ENCODE peak calls at places on chromosomes 16 and 17, in nine cellular contexts. Z is A549, X is HepG2, O is SK-N-SH, M is GM23338, N is K562, W is HCT116, U is Panc1, L is GM12878. B is an unnamed sample.

GRCh38 chr16:6382787-6383515 is 949.7 kb upstream of the RBFOX1 start:
- DNase-seq in W (no peak), Z (no peak), M (no peak), U (no peak), N (no peak), L (no peak), O (no peak), X (no peak), B (no peak)

GRCh38 chr17:80220709-80221215 is 535 bp downstream of the SLC26A11 start:
- DNase-seq in X (no peak), M (peak; percentile 43), O (peak; percentile 87), N (no peak), L (no peak), U (no peak), Z (peak; percentile 46), W (no peak), B (no peak)

GRCh38 chr16:14310519-14310991 is 239.4 kb downstream of the MRTFB start:
- DNase-seq in O (peak; percentile 44), U (no peak), X (peak; percentile 51), W (no peak), Z (peak; percentile 56), N (peak; percentile 52), M (peak; percentile 69), L (peak; percentile 86), B (no peak)

GRCh38 chr16:86523166-86523740 is 12.9 kb downstream of the FOXF1 start:
- DNase-seq in W (no peak), M (no peak), L (no peak), X (no peak), O (no peak), N (no peak), Z (no peak), U (no peak), B (no peak)

GRCh38 chr16:57711-58110 is 4.1 kb downstream of the SNRNP25 start:
- DNase-seq in M (no peak), U (no peak), Z (no peak), N (no peak), W (no peak), O (no peak), L (no peak), X (no peak), B (no peak)

GRCh38 chr16:29170393-29171239 is 185.8 kb downstream of the LAT start:
- DNase-seq in M (no peak), X (no peak), L (no peak), Z (no peak), U (no peak), O (peak; percentile 70), W (no peak), N (no peak), B (no peak)

GRCh38 chr17:61399131-61400057 is at the start of gene TBX2:
- DNase-seq in Z (peak; percentile 97), N (no peak), O (peak; percentile 98), W (no peak), M (peak; percentile 78), X (peak; percentile 80), U (no peak), L (no peak), B (no peak)

GRCh38 chr16:6977906-6978305 is 354.7 kb upstream of the RBFOX1 start:
- DNase-seq in Z (no peak), U (no peak), L (no peak), M (no peak), N (no peak), W (no peak), X (no peak), O (no peak), B (no peak)

GRCh38 chr16:80788016-80788415 is 16.4 kb downstream of the CDYL2 start:
- DNase-seq in X (no peak), O (no peak), W (no peak), U (no peak), L (no peak), Z (no peak), N (no peak), M (no peak), B (no peak)

GRCh38 chr17:10151667-10152496 is 46.5 kb downstream of the GAS7 start:
- DNase-seq in X (no peak), M (no peak), L (no peak), W (no peak), U (no peak), O (no peak), N (no peak), Z (no peak), B (peak; percentile 52)

GRCh38 chr17:49110504-49110903 is 22.1 kb upstream of the B4GALNT2 start:
- DNase-seq in U (no peak), Z (no peak), W (no peak), N (no peak), O (no peak), M (no peak), X (no peak), L (no peak), B (no peak)
- TF ChIP-seq REST in U (no peak), Z (no peak), W (no peak), N (no peak), O (no peak), M (no peak), X (no peak), L (no peak), B (no peak)

DNA sequence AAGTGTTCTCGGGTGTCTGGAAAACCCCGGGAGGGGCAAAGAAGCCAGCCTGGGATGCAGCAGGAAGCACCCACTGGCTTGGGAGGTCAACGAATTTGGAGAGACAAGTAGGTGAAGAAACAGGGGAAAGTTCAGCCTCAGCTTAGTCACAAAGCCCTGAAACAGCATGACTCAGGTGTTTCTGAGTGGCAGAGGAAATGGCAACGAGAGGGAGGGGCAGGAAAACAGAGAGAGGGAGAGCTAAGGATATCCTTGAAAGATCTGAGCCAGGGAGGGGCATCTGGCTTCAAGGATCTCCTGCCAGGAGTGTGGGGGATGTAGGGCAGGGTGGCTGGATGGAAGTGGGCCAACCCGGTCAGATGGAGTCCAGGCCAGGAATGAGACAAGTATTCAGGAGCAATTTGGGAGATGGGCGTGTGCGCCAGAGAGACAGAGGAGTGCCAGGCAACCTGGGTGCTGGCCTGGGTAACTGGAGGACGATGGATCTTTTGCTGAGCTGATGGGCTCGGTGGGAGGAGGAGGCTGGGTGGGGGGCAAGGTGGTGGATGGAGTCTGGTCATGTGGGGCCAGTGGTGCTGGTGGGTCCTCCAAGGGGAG is 27.2 kb downstream of the ABCC3 start:
- DNase-seq in X (peak; percentile 93), L (no peak), Z (peak; percentile 100), W (peak; percentile 92), U (peak; percentile 79), N (peak; percentile 67), M (peak; percentile 51), O (peak; percentile 73), B (no peak)
- TF ChIP-seq REST in X (no peak), L (no peak), Z (no peak), W (no peak), U (no peak), N (no peak), M (no peak), O (peak; percentile 70), B (no peak)

DNA sequence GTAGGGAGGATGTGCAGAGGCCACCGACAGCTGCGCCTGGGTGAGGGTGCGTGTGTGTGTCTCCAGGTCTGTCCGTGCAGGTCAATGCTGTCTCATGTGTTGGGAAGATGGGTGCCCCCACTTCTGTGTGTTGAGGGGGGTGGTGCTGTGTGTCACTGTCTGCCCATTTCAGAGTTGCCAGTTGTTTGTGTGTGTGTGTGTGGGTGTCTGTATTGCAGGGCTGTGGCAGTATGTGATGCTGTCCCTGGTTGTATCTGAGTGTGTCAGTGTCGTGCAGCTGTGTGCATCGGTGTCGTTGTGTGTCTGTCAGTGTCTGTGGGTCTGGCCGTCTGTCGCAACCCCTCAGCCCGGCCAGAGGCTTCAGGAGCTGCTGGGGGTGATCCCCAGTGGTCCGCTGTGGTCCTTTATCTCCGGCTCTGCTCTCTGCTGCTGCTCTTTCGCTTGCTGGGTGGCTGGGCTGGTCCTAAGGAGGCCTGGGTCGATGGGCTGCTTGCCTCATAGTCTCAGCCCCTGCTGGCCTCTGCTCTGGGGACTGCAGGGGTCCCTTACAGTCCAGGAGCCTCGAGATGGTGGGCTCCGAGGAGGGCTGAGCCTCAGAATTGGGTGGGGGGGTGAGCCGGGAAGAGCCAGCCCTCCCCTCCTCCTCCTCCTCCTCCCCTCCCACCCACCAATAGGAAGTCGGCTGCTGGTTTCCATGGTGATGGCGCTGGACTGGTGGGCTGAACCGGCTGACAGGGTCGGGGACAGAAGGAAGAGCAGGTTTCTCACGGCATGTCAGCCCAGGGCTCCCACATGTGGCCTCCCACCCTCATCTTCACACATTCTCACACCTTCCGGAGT is at the start of gene TSPOAP1:
- DNase-seq in N (peak; percentile 75), L (peak; percentile 95), X (no peak), Z (no peak), W (no peak), O (peak; percentile 95), U (no peak), M (peak; percentile 86), B (peak; percentile 88)
- TF ChIP-seq REST in N (peak; percentile 82), L (no peak), X (no peak), Z (no peak), W (no peak), O (no peak), U (no peak), M (no peak), B (no peak)

GRCh38 chr17:77862890-77863813 is 95.4 kb upstream of the TNRC6C start:
- DNase-seq in Z (no peak), M (no peak), W (no peak), U (no peak), O (no peak), N (no peak), X (no peak), L (no peak), B (no peak)

GRCh38 chr17:77865716-77866115 is 92.8 kb upstream of the TNRC6C start:
- DNase-seq in Z (no peak), U (no peak), L (no peak), X (no peak), O (no peak), M (no peak), W (no peak), N (no peak), B (no peak)

GRCh38 chr17:77865109-77865611 is 93.3 kb upstream of the TNRC6C start:
- DNase-seq in M (no peak), W (no peak), Z (no peak), O (peak; percentile 73), L (no peak), X (no peak), U (no peak), N (no peak), B (no peak)

GRCh38 chr17:77863814-77864161 is 94.7 kb upstream of the TNRC6C start:
- DNase-seq in U (no peak), W (no peak), N (peak; percentile 69), O (peak; percentile 71), Z (no peak), M (no peak), X (peak; percentile 24), L (no peak), B (peak; percentile 36)

DNA sequence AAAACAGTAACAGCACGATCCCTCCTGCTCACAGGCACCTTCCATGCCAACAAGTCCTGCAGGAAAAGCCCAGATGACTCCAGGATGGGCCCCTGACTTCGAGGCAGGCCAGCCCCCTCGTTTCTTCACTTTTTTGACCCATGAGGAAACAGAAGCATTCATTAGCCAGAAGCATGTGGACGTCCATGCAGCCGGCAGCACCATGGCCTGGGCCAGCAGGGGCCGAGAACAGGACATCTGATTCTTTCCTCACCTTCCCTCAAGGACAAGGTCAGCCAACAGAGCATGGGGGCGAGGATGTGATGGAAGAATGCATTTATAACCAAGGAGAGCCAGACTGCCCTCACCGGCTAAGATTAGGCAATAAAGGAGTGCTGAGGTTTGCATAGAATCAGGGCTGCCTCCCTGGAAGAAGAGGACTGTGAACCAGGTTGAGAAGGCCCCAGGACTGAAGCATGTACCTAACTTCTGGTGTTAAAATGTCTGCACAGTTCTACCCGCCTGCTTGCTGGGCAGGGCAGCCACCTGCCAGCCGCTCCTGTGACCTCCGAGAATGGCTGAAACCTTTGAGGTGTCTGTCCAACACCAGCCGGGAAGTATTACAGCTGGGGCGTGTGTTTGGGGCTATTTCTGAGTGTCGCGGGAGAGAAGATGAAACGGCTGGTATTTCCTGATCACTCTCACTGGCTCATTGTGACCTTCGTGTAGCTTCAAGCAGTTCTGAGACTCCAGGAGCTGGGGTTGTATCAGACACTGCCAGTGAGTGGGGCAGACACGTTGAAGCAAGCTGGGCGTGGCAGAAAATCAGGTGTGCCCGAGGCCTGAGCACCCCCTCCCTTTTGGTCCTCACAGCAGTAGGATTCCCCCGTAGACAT is 94.0 kb upstream of the TNRC6C start:
- DNase-seq in N (no peak), Z (no peak), L (no peak), M (no peak), X (no peak), W (no peak), U (no peak), O (peak; percentile 62), B (no peak)
- TF ChIP-seq REST in N (no peak), Z (no peak), L (no peak), M (no peak), X (no peak), W (no peak), U (no peak), O (no peak), B (no peak)

B was measured in HL-60.